ENCODE peak calls at places on chromosome 9, in nine cellular contexts. M is NCI-H524, I is astrocyte of the cerebellum, H is cardiac muscle cell, E is nephron progenitor cell, F is B cell, A is NCI-H1417, V is left kidney, Q is SW 1271. P is an unnamed sample.

GRCh38 chr9:116288658-116289057 is 135.1 kb downstream of the PAPPA start:
- DNase-seq in M (no peak), I (peak; percentile 98), H (no peak), E (no peak), F (no peak), A (no peak), V (no peak), Q (no peak), P (no peak)

GRCh38 chr9:7578951-7579743 is 220.4 kb downstream of the DMAC1 start:
- DNase-seq in M (peak; percentile 91), I (no peak), H (no peak), E (no peak), F (no peak), A (no peak), V (no peak), Q (no peak), P (peak; percentile 33)

GRCh38 chr9:132662152-132662945 is 7.4 kb downstream of the DDX31 start:
- DNase-seq in M (no peak), I (no peak), H (no peak), E (no peak), F (no peak), A (no peak), V (peak; percentile 74), Q (no peak), P (no peak)

GRCh38 chr9:21970800-21971620 is 23.2 kb downstream of the CDKN2A start:
- DNase-seq in M (no peak), I (no peak), H (no peak), E (peak; percentile 30), F (no peak), A (no peak), V (no peak), Q (no peak), P (peak; percentile 50)

GRCh38 chr9:132154925-132155324 is 6.9 kb upstream of the NTNG2 start:
- DNase-seq in M (peak; percentile 31), I (no peak), H (no peak), E (peak; percentile 18), F (no peak), A (no peak), V (no peak), Q (no peak), P (peak; percentile 62)

GRCh38 chr9:124660341-124660801 is 110.7 kb downstream of the NR6A1 start:
- DNase-seq in M (peak; percentile 65), I (peak; percentile 55), H (peak; percentile 23), E (peak; percentile 12), F (no peak), A (peak; percentile 13), V (peak; percentile 91), Q (peak; percentile 31), P (peak; percentile 25)

GRCh38 chr9:5422276-5422675 is 15.4 kb downstream of the PLGRKT start:
- DNase-seq in M (no peak), I (no peak), H (no peak), E (no peak), F (no peak), A (no peak), V (no peak), Q (no peak), P (no peak)

GRCh38 chr9:127955294-127956015 is 17.8 kb upstream of the DPM2 start:
- DNase-seq in M (peak; percentile 81), I (no peak), H (no peak), E (no peak), F (peak; percentile 83), A (peak; percentile 96), V (peak; percentile 82), Q (peak; percentile 37), P (peak; percentile 96)

GRCh38 chr9:106862115-106862945 is 636 bp upstream of the ZNF462 start:
- DNase-seq in M (peak; percentile 91), I (no peak), H (peak; percentile 77), E (peak; percentile 60), F (no peak), A (peak; percentile 86), V (peak; percentile 89), Q (no peak), P (peak; percentile 68)

GRCh38 chr9:127360829-127361228 is 36.1 kb upstream of the SLC2A8 start:
- DNase-seq in M (peak; percentile 38), I (peak; percentile 49), H (peak; percentile 55), E (peak; percentile 10), F (no peak), A (no peak), V (peak; percentile 43), Q (no peak), P (peak; percentile 82)

P was measured in GM23338.